ENCODE peak calls at places on chromosomes 5 and 9, in ten cellular contexts. S is brain microvascular endothelial cell; U is body of pancreas; E is CD8-positive, alpha-beta T cell; W is fibroblast of lung; O is WERI-Rb-1; T is transverse colon; C is right lobe of liver; X is upper lobe of right lung; R is spleen. N is an unnamed sample. For H3K27me3, the result is how much of the 10 kb centered on the place peaks cover.

GRCh38 chr9:4985376-4986266 is 549 bp downstream of the JAK2 start:
- DNase-seq in O (peak), R (peak), U (peak), C (peak), T (peak), X (peak), E (peak), S (peak), W (peak), N (peak)

GRCh38 chr5:67085616-67086015 is 111.0 kb downstream of the CD180 start:
- DNase-seq in T (no peak), C (no peak), E (no peak), O (no peak), X (no peak), R (no peak), U (no peak), W (no peak), S (no peak), N (peak)

GRCh38 chr9:89766981-89767380 is 162.2 kb downstream of the GADD45G start:
- DNase-seq in O (no peak), W (no peak), E (no peak), R (no peak), C (no peak), X (no peak), U (no peak), T (no peak), S (no peak), N (no peak)

GRCh38 chr5:116557669-116558271 is 16.9 kb downstream of the SEMA6A start:
- DNase-seq in W (peak), O (peak), S (no peak), E (no peak), T (no peak), U (peak), C (no peak), R (no peak), X (no peak), N (peak)

GRCh38 chr5:176180339-176180738 is 57.9 kb upstream of the SIMC1 start:
- DNase-seq in X (no peak), W (peak), E (no peak), C (no peak), U (no peak), S (no peak), O (no peak), R (no peak), T (no peak), N (peak)

GRCh38 chr9:117772960-117773359 is 68.8 kb downstream of the TLR4 start:
- DNase-seq in S (peak), C (no peak), E (no peak), T (peak), R (no peak), O (peak), X (no peak), U (no peak), W (no peak), N (peak)

GRCh38 chr9:94900222-94901018 is 173.9 kb downstream of the AOPEP start:
- DNase-seq in R (no peak), U (peak), T (no peak), E (no peak), C (no peak), S (peak), O (no peak), W (peak), X (no peak), N (peak)

GRCh38 chr5:66144799-66145390 is 795 bp downstream of the SREK1 start:
- DNase-seq in C (no peak), R (no peak), O (no peak), W (no peak), U (no peak), E (no peak), T (no peak), S (no peak), X (no peak), N (no peak)

GRCh38 chr5:179266291-179267070 is 78.8 kb downstream of the ADAMTS2 start:
- DNase-seq in U (no peak), E (no peak), W (no peak), T (peak), C (no peak), S (no peak), R (peak), X (peak), O (no peak), N (no peak)

GRCh38 chr5:67301285-67301904 is 104.8 kb upstream of the CD180 start:
- DNase-seq in C (peak), X (no peak), E (no peak), T (peak), S (peak), R (no peak), O (no peak), W (peak), U (peak), N (peak)

GRCh38 chr5:102226321-102226720 is 69.8 kb downstream of the SLCO4C1 start:
- DNase-seq in W (no peak), E (no peak), U (no peak), O (no peak), S (no peak), T (no peak), R (no peak), X (no peak), C (no peak), N (peak)

GRCh38 chr9:129949821-129950220 is 93.2 kb downstream of the FNBP1 start:
- DNase-seq in C (no peak), U (no peak), X (no peak), W (no peak), O (no peak), S (no peak), E (no peak), T (no peak), R (no peak), N (no peak)

GRCh38 chr9:101028346-101029299 is at the start of gene PLPPR1:
- DNase-seq in W (peak), X (peak), E (no peak), T (peak), C (peak), R (peak), O (peak), U (peak), S (peak), N (peak)

GRCh38 chr9:111527347-111527746 is 2.4 kb downstream of the ZNF483 start:
- DNase-seq in T (no peak), X (no peak), R (no peak), C (no peak), E (no peak), O (no peak), U (no peak), S (no peak), W (no peak), N (no peak)

GRCh38 chr9:113393281-113393680 is 7.8 kb downstream of the ALAD start:
- DNase-seq in C (no peak), T (no peak), O (no peak), E (no peak), S (no peak), W (no peak), R (no peak), X (peak), U (no peak), N (no peak)

GRCh38 chr9:135970128-135970815 is 9.1 kb upstream of the UBAC1 start:
- DNase-seq in X (no peak), T (no peak), W (no peak), R (no peak), U (no peak), O (no peak), S (no peak), E (no peak), C (no peak), N (no peak)

GRCh38 chr5:67648201-67648671 is 451.6 kb upstream of the CD180 start:
- DNase-seq in O (no peak), X (peak), R (no peak), S (peak), C (no peak), T (peak), U (peak), E (no peak), W (peak), N (no peak)

GRCh38 chr9:111743275-111743674 is 51.5 kb downstream of the SHOC1 start:
- DNase-seq in X (no peak), U (no peak), R (no peak), O (no peak), E (no peak), T (no peak), S (peak), C (no peak), W (peak), N (peak)

GRCh38 chr5:60522299-60522915 is 177.6 kb downstream of the DEPDC1B start:
- DNase-seq in R (no peak), O (no peak), X (no peak), E (no peak), T (no peak), S (peak), U (no peak), W (no peak), C (no peak), N (no peak)

GRCh38 chr5:67998709-67999251 is 216.8 kb upstream of the PIK3R1 start:
- DNase-seq in R (peak), W (peak), X (peak), U (peak), S (peak), E (no peak), O (no peak), T (peak), C (peak), N (peak)

GRCh38 chr9:96871176-96871575 is 16.9 kb upstream of the ZNF782 start:
- DNase-seq in O (no peak), T (no peak), U (no peak), R (no peak), S (no peak), W (no peak), X (no peak), E (no peak), C (no peak), N (peak)

GRCh38 chr5:151523335-151523734 is 67.8 kb downstream of the FAT2 start:
- DNase-seq in E (no peak), U (peak), R (no peak), W (peak), T (no peak), C (no peak), S (peak), X (no peak), O (peak), N (peak)

GRCh38 chr5:178453224-178453623 is 137.0 kb downstream of the COL23A1 start:
- DNase-seq in W (no peak), U (no peak), C (no peak), O (no peak), X (peak), E (no peak), T (no peak), S (peak), R (peak), N (peak)

GRCh38 chr9:2180171-2180570 is 165.0 kb downstream of the SMARCA2 start:
- DNase-seq in U (no peak), T (no peak), S (no peak), O (no peak), C (no peak), X (no peak), R (no peak), E (no peak), W (no peak), N (no peak)

GRCh38 chr9:83384214-83384613 is 154.0 kb downstream of the FRMD3 start:
- DNase-seq in W (no peak), O (peak), S (no peak), C (no peak), U (no peak), X (no peak), E (no peak), T (no peak), R (no peak), N (no peak)

GRCh38 chr9:95509851-95510529 is 6.8 kb downstream of the PTCH1 start:
- DNase-seq in W (no peak), U (peak), S (no peak), X (no peak), T (peak), C (peak), O (no peak), R (no peak), E (no peak), N (peak)

GRCh38 chr9:127083133-127083532 is 39.3 kb downstream of the ANGPTL2 start:
- DNase-seq in E (no peak), U (no peak), T (no peak), S (no peak), C (no peak), R (no peak), O (peak), X (no peak), W (no peak), N (no peak)

GRCh38 chr5:67989457-67989856 is 226.1 kb upstream of the PIK3R1 start:
- DNase-seq in S (peak), W (peak), X (no peak), T (no peak), E (no peak), U (peak), O (no peak), R (no peak), C (no peak), N (peak)

GRCh38 chr9:18404482-18405029 is 69.4 kb upstream of the ADAMTSL1 start:
- DNase-seq in O (no peak), C (no peak), T (no peak), W (no peak), E (no peak), R (no peak), S (no peak), U (no peak), X (no peak), N (no peak)

GRCh38 chr5:135034186-135034962 is at the start of gene PITX1:
- DNase-seq in R (no peak), C (peak), T (peak), E (no peak), X (no peak), S (no peak), O (peak), W (peak), U (peak), N (peak)

GRCh38 chr9:37968228-37968672 is 64.3 kb upstream of the SLC25A51 start:
- DNase-seq in W (peak), S (peak), O (no peak), E (no peak), X (peak), C (peak), T (peak), R (no peak), U (peak), N (peak)

GRCh38 chr5:39519566-39520231 is 94.9 kb upstream of the DAB2 start:
- DNase-seq in C (no peak), W (peak), U (no peak), R (no peak), O (no peak), S (no peak), X (no peak), T (no peak), E (no peak), N (no peak)

GRCh38 chr9:128098017-128098935 is 29.3 kb downstream of the PTGES2 start:
- DNase-seq in U (peak), O (peak), T (peak), R (peak), W (peak), C (peak), X (peak), E (peak), S (peak), N (peak)

GRCh38 chr5:125480901-125481300 is 734.5 kb upstream of the ZNF608 start:
- DNase-seq in T (no peak), U (no peak), R (no peak), X (no peak), S (no peak), E (no peak), O (peak), C (no peak), W (no peak), N (no peak)

GRCh38 chr9:32881948-32882347 is 98.6 kb downstream of the TMEM215 start:
- DNase-seq in U (no peak), R (no peak), C (no peak), O (no peak), T (no peak), S (no peak), E (no peak), X (no peak), W (no peak), N (no peak)

DNA sequence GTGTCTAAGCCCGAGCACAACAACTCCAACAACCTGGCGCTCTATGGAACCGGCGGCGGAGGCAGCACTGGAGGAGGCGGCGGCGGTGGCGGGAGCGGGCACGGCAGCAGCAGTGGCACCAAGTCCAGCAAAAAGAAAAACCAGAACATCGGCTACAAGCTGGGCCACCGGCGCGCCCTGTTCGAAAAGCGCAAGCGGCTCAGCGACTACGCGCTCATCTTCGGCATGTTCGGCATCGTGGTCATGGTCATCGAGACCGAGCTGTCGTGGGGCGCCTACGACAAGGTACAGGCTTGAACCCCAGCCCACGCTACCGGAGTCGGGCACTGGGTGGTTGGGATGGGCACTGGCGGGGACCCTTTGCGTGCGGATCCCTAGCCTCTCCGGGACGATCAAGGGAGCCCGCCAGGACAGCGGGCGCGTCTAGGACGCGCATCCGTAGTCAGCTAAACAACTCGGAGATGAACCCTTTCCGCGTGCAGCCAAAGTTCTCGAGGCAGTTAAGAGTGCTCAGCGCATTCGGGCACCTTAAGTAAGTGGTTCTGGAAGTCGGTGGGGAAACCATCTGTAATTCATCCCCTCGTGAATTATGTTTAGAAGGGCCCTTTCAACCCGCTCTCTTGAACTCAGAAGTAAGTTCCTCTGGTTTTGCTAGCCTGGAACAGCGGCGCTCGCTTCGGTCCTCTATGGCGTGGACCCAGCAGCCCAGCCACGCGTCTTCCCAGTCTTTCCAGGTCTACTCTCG is 1.3 kb downstream of the KCNN2 start:
- DNase-seq in O (no peak), E (no peak), T (no peak), X (no peak), U (peak), R (no peak), W (peak), C (peak), S (no peak), N (no peak)
- H3K27me3 ChIP-seq in O (half or more), E (under half), T (half or more), X (half or more), U (under half), R (under half), W (under half), C (under half), S (under half), N (under half)

DNA sequence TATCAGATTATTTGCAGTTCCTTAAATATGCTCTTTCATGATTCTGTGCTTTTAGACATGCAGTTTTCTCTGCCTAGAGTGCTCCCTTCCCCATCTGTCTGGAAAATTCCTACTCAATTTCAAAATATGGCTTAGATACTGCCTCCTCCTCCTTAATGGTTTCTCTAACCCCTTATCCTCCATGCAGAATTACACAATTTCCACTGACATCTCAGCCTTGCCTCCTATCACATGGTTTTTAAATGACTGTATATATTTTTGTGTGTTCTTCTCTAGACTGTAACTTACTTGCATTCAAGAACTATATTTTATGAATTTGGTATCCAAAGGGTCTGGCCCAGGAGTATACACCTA is 85.3 kb downstream of the SLC44A1 start:
- DNase-seq in E (no peak), T (no peak), O (no peak), U (no peak), C (no peak), S (no peak), W (peak), X (no peak), R (no peak), N (no peak)
- H3K4me3 ChIP-seq in E (no peak), T (no peak), O (no peak), U (no peak), C (no peak), S (no peak), W (no peak), X (no peak), R (no peak), N (no peak)

DNA sequence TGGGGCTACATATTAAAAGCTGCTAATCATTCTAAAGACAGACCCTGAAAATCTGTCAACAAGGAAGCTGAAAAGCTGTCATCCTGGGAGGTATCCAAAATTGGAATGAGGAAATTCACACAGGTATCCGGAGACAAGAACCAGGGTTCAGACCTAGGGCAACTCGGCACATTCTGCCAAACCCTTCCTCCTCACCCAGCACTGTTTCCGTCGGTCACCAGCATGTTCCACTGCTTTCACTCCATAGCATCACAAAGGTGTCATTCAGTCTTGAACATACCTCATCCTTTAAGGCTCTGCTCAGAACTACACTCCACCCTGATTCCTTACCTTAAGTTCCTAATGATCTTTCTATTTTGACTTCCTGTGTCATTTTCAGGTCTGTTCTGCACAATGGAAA is 153.1 kb upstream of the RASA1 start:
- DNase-seq in U (no peak), S (no peak), E (no peak), T (no peak), W (no peak), O (no peak), X (no peak), R (no peak), C (no peak), N (no peak)
- TF ChIP-seq CTCF in U (no peak), S (no peak), E (no peak), T (no peak), W (no peak), O (no peak), X (no peak), R (no peak), C (no peak), N (no peak)

GRCh38 chr9:1042466-1042865 is 7.7 kb upstream of the DMRT2 start:
- DNase-seq in X (no peak), S (no peak), E (no peak), C (no peak), W (no peak), U (no peak), R (no peak), O (peak), T (peak), N (no peak)
- H3K27me3 ChIP-seq in X (half or more), S (under half), E (under half), C (half or more), W (under half), U (under half), R (half or more), O (under half), T (half or more), N (under half)

N was measured in bronchial epithelial cell.